ENCODE peak calls at places on chromosome 18, in four cellular contexts. S is K562, P is GM12878, T is A549. B is an unnamed sample.

GRCh38 chr18:72727776-72728175 is 140.0 kb downstream of the NETO1 start:
- DNase-seq in T (no peak), S (no peak), P (no peak), B (no peak)

GRCh38 chr18:9647496-9648323 is 33.4 kb upstream of the PPP4R1 start:
- DNase-seq in T (no peak), P (peak; percentile 21), S (no peak), B (peak; percentile 54)

GRCh38 chr18:47260924-47261701 is 9.7 kb upstream of the SKOR2 start:
- DNase-seq in S (peak; percentile 6), T (no peak), P (no peak), B (no peak)

GRCh38 chr18:31042391-31043181 is at the start of gene DSC3:
- DNase-seq in P (no peak), S (no peak), T (peak; percentile 51), B (no peak)

GRCh38 chr18:60092073-60092472 is 192.3 kb downstream of the PMAIP1 start:
- DNase-seq in T (no peak), S (no peak), P (no peak), B (no peak)

GRCh38 chr18:58671941-58672565 is 788 bp downstream of the MALT1 start:
- DNase-seq in S (no peak), T (peak; percentile 31), P (no peak), B (no peak)

GRCh38 chr18:71008257-71008656 is 719.4 kb downstream of the SOCS6 start:
- DNase-seq in S (no peak), T (no peak), P (no peak), B (no peak)

GRCh38 chr18:42961298-42961697 is 154.2 kb downstream of the RIT2 start:
- DNase-seq in S (no peak), T (no peak), P (no peak), B (no peak)

GRCh38 chr18:35158728-35159443 is 81.9 kb upstream of the ZNF397 start:
- DNase-seq in S (no peak), T (no peak), P (no peak), B (no peak)

GRCh38 chr18:42231796-42232195 is 276.8 kb downstream of the PIK3C3 start:
- DNase-seq in S (no peak), T (no peak), P (no peak), B (no peak)

GRCh38 chr18:73153271-73153670 is 285.5 kb upstream of the NETO1 start:
- DNase-seq in P (no peak), T (no peak), S (no peak), B (no peak)

GRCh38 chr18:49731860-49732311 is 81.4 kb downstream of the ACAA2 start:
- DNase-seq in T (no peak), S (no peak), P (no peak), B (peak; percentile 48)

GRCh38 chr18:68555935-68556334 is 159.0 kb downstream of the TMX3 start:
- DNase-seq in S (no peak), T (no peak), P (no peak), B (no peak)

GRCh38 chr18:58038063-58038462 is 6.0 kb upstream of the NEDD4L start:
- DNase-seq in S (no peak), P (no peak), T (no peak), B (no peak)

GRCh38 chr18:39946623-39947061 is 2008.4 kb upstream of the PIK3C3 start:
- DNase-seq in S (no peak), T (peak; percentile 5), P (no peak), B (no peak)

GRCh38 chr18:29644276-29644675 is 1398.3 kb downstream of the DSC3 start:
- DNase-seq in T (no peak), P (no peak), S (no peak), B (no peak)

GRCh38 chr18:26544459-26544858 is 3.9 kb downstream of the KCTD1 start:
- DNase-seq in P (no peak), S (no peak), T (no peak), B (no peak)

GRCh38 chr18:35580748-35581534 is 599 bp upstream of the GALNT1 start:
- DNase-seq in P (no peak), T (no peak), S (peak; percentile 70), B (peak; percentile 23)

GRCh38 chr18:33264566-33264965 is 176.0 kb downstream of the CCDC178 start:
- DNase-seq in P (no peak), S (no peak), T (no peak), B (no peak)

GRCh38 chr18:71398530-71398929 is 1109.7 kb downstream of the SOCS6 start:
- DNase-seq in T (no peak), S (no peak), P (no peak), B (peak; percentile 1)

GRCh38 chr18:29874519-29875098 is 1167.9 kb downstream of the DSC3 start:
- DNase-seq in T (no peak), S (peak; percentile 13), P (no peak), B (peak; percentile 52)

GRCh38 chr18:3541549-3542386 is 91.8 kb downstream of the TGIF1 start:
- DNase-seq in P (peak; percentile 27), S (no peak), T (no peak), B (no peak)

GRCh38 chr18:29188760-29189159 is 1011.8 kb upstream of the CDH2 start:
- DNase-seq in S (no peak), T (no peak), P (no peak), B (no peak)

GRCh38 chr18:60984496-60984895 is 348.7 kb upstream of the CDH20 start:
- DNase-seq in S (no peak), T (no peak), P (no peak), B (no peak)

GRCh38 chr18:71223487-71223886 is 934.6 kb downstream of the SOCS6 start:
- DNase-seq in P (no peak), T (no peak), S (no peak), B (no peak)

GRCh38 chr18:67599277-67599676 is 82.8 kb upstream of the DSEL start:
- DNase-seq in P (no peak), S (no peak), T (no peak), B (no peak)

DNA sequence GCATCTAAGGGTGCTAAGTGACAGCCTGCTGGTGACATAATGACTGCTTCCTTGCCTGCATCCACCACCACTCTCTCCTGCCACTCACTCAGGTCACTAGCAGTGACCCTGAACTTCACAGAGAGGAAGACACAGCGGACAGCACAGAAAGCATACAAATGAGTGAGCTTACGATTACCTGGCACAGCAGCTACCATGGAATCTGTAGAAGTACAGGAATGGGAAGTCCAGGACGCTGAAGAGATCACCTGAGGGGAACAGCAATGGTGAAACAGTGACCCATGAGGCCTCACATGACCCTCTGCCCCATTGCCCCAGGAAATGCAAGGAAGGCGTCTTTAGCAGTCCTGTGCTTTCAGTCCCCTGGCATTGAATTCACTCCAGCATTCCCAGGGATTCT is 96.7 kb upstream of the RIOK3 start:
- DNase-seq in S (no peak), P (no peak), T (no peak), B (peak; percentile 40)
- H3K27ac ChIP-seq in S (no peak overlapping the region), P (no peak overlapping the region), T (no peak overlapping the region), B (peak overlapping the region; percentile 79)

GRCh38 chr18:45664824-45665763 is 49.8 kb downstream of the SLC14A2 start:
- DNase-seq in T (peak; percentile 51), P (no peak), S (peak; percentile 61), B (peak; percentile 28)
- TF ChIP-seq JUNB in T (no peak), P (no peak), S (no peak), B (no peak)

DNA sequence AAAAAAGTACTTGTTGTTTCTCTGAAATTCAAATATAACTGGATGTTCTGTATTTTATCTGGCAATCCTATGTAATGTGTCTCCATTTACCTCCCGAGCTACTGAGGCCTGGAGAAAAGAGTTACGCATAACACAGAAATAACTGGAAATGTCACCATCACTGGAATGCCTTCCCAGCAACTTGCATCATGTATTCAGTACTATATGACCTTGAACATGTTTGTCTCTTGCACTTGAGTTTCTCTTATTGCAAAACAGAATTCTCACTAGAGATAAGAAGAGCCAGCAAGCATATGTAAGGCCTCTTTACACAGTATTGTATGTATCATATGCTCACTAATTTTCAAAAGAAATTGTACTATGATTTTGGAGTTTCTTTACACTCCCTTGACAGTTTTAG is 99.6 kb upstream of the CTAGE1 start:
- DNase-seq in T (no peak), S (no peak), P (no peak), B (no peak)
- H3K27ac ChIP-seq in T (no peak overlapping the region), S (no peak overlapping the region), P (no peak overlapping the region), B (no peak overlapping the region)

GRCh38 chr18:32049393-32050161 is 31.0 kb downstream of the RNF125 start:
- DNase-seq in T (no peak), P (no peak), S (no peak), B (no peak)
- TF ChIP-seq JUNB in T (no peak), P (no peak), S (no peak), B (no peak)

DNA sequence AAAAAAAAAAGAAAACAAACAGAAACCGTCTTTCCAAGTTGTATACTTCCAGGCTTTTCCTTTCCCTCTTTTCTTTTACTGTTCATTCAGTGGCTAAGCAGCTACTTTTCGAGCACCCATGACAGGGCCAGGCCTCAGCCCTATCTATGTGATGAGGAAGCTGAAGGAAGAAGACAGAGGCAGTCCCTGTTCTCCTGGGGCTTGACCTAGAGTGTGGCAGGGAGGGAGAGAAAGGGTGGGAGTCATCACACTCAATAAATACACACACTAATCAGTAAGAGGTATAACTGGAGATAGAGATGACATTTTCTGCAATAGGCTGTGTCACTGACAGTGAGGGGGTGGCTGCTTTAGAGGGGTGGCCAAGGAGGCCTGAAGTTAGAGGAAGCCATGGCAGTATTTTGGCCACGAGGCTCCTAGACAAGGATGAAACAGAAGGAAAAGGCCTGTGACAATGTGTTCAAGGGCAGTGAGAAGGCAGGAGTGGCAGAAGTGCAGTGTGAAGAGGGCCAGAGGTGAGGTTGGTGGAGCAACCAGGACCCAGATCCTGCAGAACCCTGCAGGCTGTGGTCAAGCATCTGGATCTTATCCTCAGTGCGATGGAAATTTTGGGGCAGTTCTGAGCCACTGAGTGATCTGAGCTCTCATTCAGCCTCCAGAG is 131.8 kb upstream of the TTC39C start:
- DNase-seq in T (no peak), S (no peak), P (no peak), B (no peak)
- H3K27ac ChIP-seq in T (no peak overlapping the region), S (no peak overlapping the region), P (no peak overlapping the region), B (peak overlapping the region; percentile 65)

DNA sequence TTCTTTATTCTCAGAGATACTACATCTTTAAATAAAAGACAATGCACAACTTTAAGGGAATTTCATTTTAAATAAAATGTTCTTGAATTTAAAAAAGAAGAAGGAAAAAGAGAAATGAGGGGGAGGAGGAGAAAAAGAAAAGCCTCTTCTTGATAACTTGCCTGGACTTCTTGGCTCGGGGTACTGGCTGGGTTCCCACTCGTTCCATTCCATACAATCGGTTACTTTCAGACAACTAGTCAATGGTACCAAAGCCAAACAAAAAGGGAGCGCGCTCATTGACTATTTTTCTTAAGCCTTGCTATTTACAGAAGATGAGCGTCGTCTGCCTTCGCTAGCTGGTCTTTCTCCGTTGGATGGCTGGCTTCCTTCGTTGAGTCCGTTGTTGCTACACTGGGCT is 260.5 kb downstream of the ZNF516 start:
- DNase-seq in T (no peak), S (no peak), P (no peak), B (no peak)
- TF ChIP-seq JUNB in T (no peak), S (no peak), P (no peak), B (no peak)

GRCh38 chr18:76931171-76931570 is 108.8 kb downstream of the ZNF236 start:
- DNase-seq in P (no peak), S (no peak), T (no peak), B (no peak)
- H3K27ac ChIP-seq in P (no peak overlapping the region), S (no peak overlapping the region), T (no peak overlapping the region), B (no peak overlapping the region)

B was measured in HepG2.